ENCODE peak calls at places on chromosomes 16 and 17, in ten cellular contexts. B is PC-3, O is glutamatergic neuron, E is cardiac fibroblast, G is B cell, I is progenitor cell of endocrine pancreas, Z is Peyer's patch, L is breast epithelium, J is endothelial cell of umbilical vein, Q is DND-41. M is an unnamed sample.

GRCh38 chr17:76119409-76120371 is 16.1 kb upstream of the EXOC7 start:
- DNase-seq in B (no peak), O (no peak), E (no peak), G (no peak), I (no peak), Z (no peak), L (no peak), J (no peak), Q (no peak), M (no peak)

GRCh38 chr16:83652898-83653297 is 154.9 kb upstream of the HSBP1 start:
- DNase-seq in B (no peak), O (no peak), E (peak), G (no peak), I (no peak), Z (no peak), L (no peak), J (no peak), Q (no peak), M (no peak)

GRCh38 chr17:18324140-18325049 is 9.3 kb downstream of the SMCR8 start:
- DNase-seq in B (no peak), O (no peak), E (no peak), G (no peak), I (no peak), Z (no peak), L (no peak), J (no peak), Q (no peak), M (no peak)

GRCh38 chr16:81500833-81501521 is 56.4 kb downstream of the CMIP start:
- DNase-seq in B (peak), O (no peak), E (peak), G (peak), I (no peak), Z (no peak), L (no peak), J (peak), Q (no peak), M (no peak)

GRCh38 chr16:82031116-82032084 is 3.7 kb upstream of the HSD17B2 start:
- DNase-seq in B (peak), O (no peak), E (peak), G (no peak), I (no peak), Z (no peak), L (no peak), J (peak), Q (no peak), M (no peak)

GRCh38 chr17:75853410-75853809 is 1.7 kb downstream of the WBP2 start:
- DNase-seq in B (peak), O (no peak), E (peak), G (no peak), I (no peak), Z (no peak), L (no peak), J (peak), Q (no peak), M (no peak)

GRCh38 chr16:74448990-74449389 is 27.7 kb upstream of the CLEC18B start:
- DNase-seq in B (peak), O (no peak), E (peak), G (no peak), I (no peak), Z (peak), L (no peak), J (peak), Q (no peak), M (no peak)

GRCh38 chr17:21058098-21058893 is 15.5 kb upstream of the USP22 start:
- DNase-seq in B (peak), O (no peak), E (peak), G (no peak), I (no peak), Z (no peak), L (no peak), J (no peak), Q (peak), M (no peak)

GRCh38 chr17:76202516-76202915 is 37.8 kb downstream of the RNF157 start:
- DNase-seq in B (no peak), O (no peak), E (no peak), G (no peak), I (no peak), Z (no peak), L (no peak), J (no peak), Q (no peak), M (no peak)

GRCh38 chr17:30318190-30318589 is 15.7 kb downstream of the TMIGD1 start:
- DNase-seq in B (peak), O (no peak), E (no peak), G (no peak), I (no peak), Z (no peak), L (no peak), J (no peak), Q (no peak), M (no peak)

GRCh38 chr17:66483946-66484345 is 181.5 kb downstream of the PRKCA start:
- DNase-seq in B (no peak), O (no peak), E (no peak), G (no peak), I (no peak), Z (no peak), L (no peak), J (no peak), Q (no peak), M (no peak)

GRCh38 chr16:47504599-47504998 is 43.5 kb downstream of the PHKB start:
- DNase-seq in B (no peak), O (no peak), E (no peak), G (no peak), I (no peak), Z (no peak), L (no peak), J (no peak), Q (no peak), M (no peak)

GRCh38 chr17:69607162-69607834 is 192.8 kb downstream of the MAP2K6 start:
- DNase-seq in B (peak), O (peak), E (peak), G (peak), I (peak), Z (peak), L (peak), J (peak), Q (peak), M (peak)

GRCh38 chr16:166375-167116 is 768 bp downstream of the HBM start:
- DNase-seq in B (no peak), O (peak), E (no peak), G (no peak), I (no peak), Z (no peak), L (no peak), J (no peak), Q (no peak), M (no peak)

GRCh38 chr17:15384142-15384803 is 42.9 kb upstream of the TEKT3 start:
- DNase-seq in B (no peak), O (no peak), E (peak), G (no peak), I (no peak), Z (peak), L (no peak), J (peak), Q (no peak), M (no peak)

GRCh38 chr16:84820305-84820684 is 510 bp downstream of the CRISPLD2 start:
- DNase-seq in B (peak), O (no peak), E (no peak), G (no peak), I (no peak), Z (no peak), L (no peak), J (no peak), Q (no peak), M (no peak)

GRCh38 chr17:61253937-61254677 is 145.5 kb upstream of the TBX2 start:
- DNase-seq in B (no peak), O (no peak), E (no peak), G (no peak), I (no peak), Z (no peak), L (no peak), J (no peak), Q (no peak), M (no peak)

GRCh38 chr16:6863135-6863534 is 469.5 kb upstream of the RBFOX1 start:
- DNase-seq in B (no peak), O (no peak), E (no peak), G (no peak), I (no peak), Z (no peak), L (no peak), J (no peak), Q (no peak), M (no peak)

GRCh38 chr17:14320734-14321475 is 20.0 kb downstream of the HS3ST3B1 start:
- DNase-seq in B (no peak), O (no peak), E (no peak), G (no peak), I (no peak), Z (no peak), L (no peak), J (no peak), Q (no peak), M (no peak)

GRCh38 chr16:69711115-69711740 is 15.1 kb downstream of the NQO1 start:
- DNase-seq in B (peak), O (no peak), E (peak), G (no peak), I (no peak), Z (peak), L (peak), J (no peak), Q (no peak), M (no peak)

GRCh38 chr16:57391708-57392107 is 12.9 kb upstream of the CCL17 start:
- DNase-seq in B (no peak), O (no peak), E (no peak), G (no peak), I (no peak), Z (no peak), L (no peak), J (no peak), Q (no peak), M (no peak)

GRCh38 chr16:55539049-55539448 is 27.4 kb upstream of the CAPNS2 start:
- DNase-seq in B (no peak), O (no peak), E (peak), G (no peak), I (no peak), Z (no peak), L (no peak), J (no peak), Q (no peak), M (no peak)

GRCh38 chr16:84893849-84894599 is 74.2 kb downstream of the CRISPLD2 start:
- DNase-seq in B (no peak), O (no peak), E (no peak), G (no peak), I (no peak), Z (no peak), L (no peak), J (no peak), Q (no peak), M (no peak)

GRCh38 chr17:49925916-49926315 is 43.1 kb upstream of the DLX4 start:
- DNase-seq in B (no peak), O (no peak), E (no peak), G (no peak), I (no peak), Z (no peak), L (no peak), J (no peak), Q (no peak), M (no peak)

DNA sequence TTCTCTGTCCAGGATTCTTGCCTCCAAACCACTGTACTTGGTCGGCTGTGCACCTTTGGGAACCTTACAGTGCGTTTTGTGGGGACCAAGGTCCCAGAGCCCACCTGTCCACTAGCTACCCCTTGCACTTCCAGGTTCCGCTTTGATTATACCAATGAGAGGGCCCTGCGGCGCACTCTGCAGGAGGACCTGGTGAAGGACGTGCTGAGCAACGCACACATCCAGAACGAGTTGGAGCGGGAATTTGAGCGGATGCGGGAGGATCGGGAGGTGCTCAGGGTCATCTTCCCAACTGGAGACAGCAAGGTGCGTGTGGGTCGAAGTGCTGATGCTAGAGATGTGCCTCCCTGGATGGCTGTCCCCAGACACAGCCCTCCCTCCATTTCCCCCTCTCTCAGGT is 18.8 kb downstream of the POLR2A start:
- DNase-seq in B (no peak), O (peak), E (no peak), G (peak), I (no peak), Z (no peak), L (no peak), J (no peak), Q (peak), M (no peak)
- TF ChIP-seq CTCF in B (peak), O (no peak), E (peak), G (peak), I (peak), Z (peak), L (no peak), J (peak), Q (peak), M (no peak)

GRCh38 chr17:78113804-78114785 is 14.5 kb downstream of the TMC6 start:
- DNase-seq in B (no peak), O (no peak), E (no peak), G (peak), I (no peak), Z (no peak), L (no peak), J (no peak), Q (no peak), M (no peak)

GRCh38 chr17:78114831-78115723 is 13.5 kb downstream of the TMC6 start:
- DNase-seq in B (no peak), O (no peak), E (no peak), G (peak), I (no peak), Z (no peak), L (no peak), J (no peak), Q (no peak), M (no peak)

GRCh38 chr17:78118801-78119241 is 9.7 kb downstream of the TMC6 start:
- DNase-seq in B (no peak), O (no peak), E (no peak), G (no peak), I (no peak), Z (no peak), L (no peak), J (no peak), Q (no peak), M (no peak)

GRCh38 chr17:78116411-78116810 is 12.1 kb downstream of the TMC6 start:
- DNase-seq in B (no peak), O (no peak), E (no peak), G (no peak), I (no peak), Z (no peak), L (no peak), J (no peak), Q (no peak), M (no peak)

GRCh38 chr17:78117027-78117981 is 11.3 kb downstream of the TMC6 start:
- DNase-seq in B (no peak), O (no peak), E (no peak), G (peak), I (peak), Z (peak), L (no peak), J (no peak), Q (no peak), M (no peak)
- TF ChIP-seq CTCF in B (peak), O (peak), E (peak), G (peak), I (peak), Z (peak), L (peak), J (peak), Q (peak), M (no peak)

GRCh38 chr17:36647598-36647997 is 46.2 kb downstream of the MRM1 start:
- DNase-seq in B (no peak), O (peak), E (no peak), G (no peak), I (no peak), Z (no peak), L (no peak), J (no peak), Q (no peak), M (no peak)
- TF ChIP-seq CTCF in B (no peak), O (no peak), E (no peak), G (no peak), I (no peak), Z (no peak), L (no peak), J (no peak), Q (peak), M (no peak)

GRCh38 chr17:1899403-1900000 is 69.7 kb downstream of the RPA1 start:
- DNase-seq in B (peak), O (no peak), E (no peak), G (no peak), I (no peak), Z (no peak), L (no peak), J (no peak), Q (no peak), M (no peak)
- TF ChIP-seq CTCF in B (peak), O (peak), E (no peak), G (no peak), I (peak), Z (no peak), L (no peak), J (peak), Q (peak), M (no peak)

GRCh38 chr17:38748329-38749221 is at the start of gene PCGF2:
- DNase-seq in B (peak), O (peak), E (peak), G (no peak), I (peak), Z (peak), L (peak), J (peak), Q (peak), M (peak)

GRCh38 chr17:38750312-38751121 is 2.0 kb upstream of the PSMB3 start:
- DNase-seq in B (peak), O (no peak), E (no peak), G (peak), I (no peak), Z (no peak), L (no peak), J (peak), Q (no peak), M (no peak)

GRCh38 chr17:38747385-38748328 is 479 bp downstream of the PCGF2 start:
- DNase-seq in B (no peak), O (peak), E (peak), G (peak), I (peak), Z (peak), L (no peak), J (no peak), Q (peak), M (no peak)

GRCh38 chr17:38750044-38750311 is 1.8 kb upstream of the PCGF2 start:
- DNase-seq in B (no peak), O (no peak), E (no peak), G (no peak), I (no peak), Z (no peak), L (no peak), J (no peak), Q (no peak), M (no peak)

DNA sequence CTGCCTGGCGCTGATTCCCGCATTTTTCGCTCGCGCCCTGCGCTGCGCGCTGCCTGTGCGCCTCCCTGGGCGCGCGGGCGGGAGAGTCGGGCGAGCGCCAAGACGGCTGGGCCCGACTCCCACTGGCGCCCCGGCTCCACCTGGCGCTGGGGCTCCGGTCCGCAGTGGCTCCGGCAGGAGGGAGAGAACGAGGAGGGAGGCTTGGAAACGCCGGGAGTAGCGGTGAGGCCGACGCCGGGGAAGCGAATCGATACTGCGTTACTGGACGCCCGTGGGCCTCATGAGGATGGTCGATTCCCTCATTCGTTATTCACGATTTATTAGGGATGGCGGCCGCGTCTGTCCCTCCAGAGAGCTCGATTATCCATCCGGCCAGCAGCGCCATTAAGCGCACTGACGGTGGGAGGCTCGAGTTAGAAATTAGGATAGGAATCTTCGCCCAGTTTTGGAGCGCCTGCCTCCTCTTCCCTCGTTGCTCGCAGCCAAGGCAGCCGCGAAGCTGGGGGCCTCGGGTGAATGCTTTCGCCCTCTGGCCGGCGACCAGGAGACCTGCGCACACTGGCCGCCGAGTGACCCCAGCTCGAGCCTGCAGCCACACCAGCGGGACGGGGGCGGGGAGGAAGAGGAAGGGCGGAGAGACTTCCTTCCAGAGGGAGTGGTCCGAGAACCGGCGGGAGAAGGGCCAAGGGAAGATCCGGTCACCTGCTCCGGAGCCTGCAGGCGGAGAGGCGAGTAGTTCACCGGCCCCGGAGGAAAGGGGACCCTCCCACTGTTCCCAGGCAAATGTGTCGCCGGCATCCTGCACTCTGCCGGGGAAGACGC is 1.3 kb upstream of the PCGF2 start:
- DNase-seq in B (peak), O (peak), E (peak), G (peak), I (peak), Z (peak), L (peak), J (peak), Q (no peak), M (peak)
- TF ChIP-seq CTCF in B (no peak), O (no peak), E (no peak), G (no peak), I (no peak), Z (no peak), L (no peak), J (no peak), Q (no peak), M (no peak)

DNA sequence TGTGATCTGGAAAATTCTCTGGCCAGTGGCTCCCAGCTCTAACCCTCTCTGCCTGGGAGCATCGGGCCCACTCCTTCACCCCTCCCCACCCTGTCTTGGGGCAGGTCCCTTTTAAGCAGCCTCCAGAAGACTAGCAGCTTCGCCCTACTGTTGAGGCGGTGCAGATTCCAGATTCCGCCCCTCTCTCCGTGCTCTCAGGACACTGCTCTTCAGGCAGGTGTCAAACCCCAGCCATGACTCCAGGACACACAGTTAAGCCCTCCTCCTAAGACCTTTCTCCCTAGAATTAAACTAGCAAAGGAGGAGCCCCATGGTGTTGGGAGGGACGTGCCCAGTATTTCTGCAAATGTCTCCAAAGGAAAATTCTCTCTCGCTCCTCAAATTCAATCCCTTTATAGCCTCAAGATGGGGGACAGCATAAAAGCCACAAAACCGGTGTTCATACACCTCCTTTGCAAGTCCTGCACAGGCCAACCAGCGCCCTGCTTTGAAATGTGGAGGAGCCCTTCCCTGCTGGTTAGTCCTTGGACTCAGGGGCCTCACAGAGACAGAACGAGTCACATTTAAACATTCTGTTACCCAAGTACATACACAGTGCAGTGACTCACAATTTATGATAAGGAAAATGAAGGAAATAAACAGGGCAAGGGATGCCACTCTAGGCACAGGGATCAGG is 7.2 kb downstream of the LPO start:
- DNase-seq in B (peak), O (no peak), E (peak), G (no peak), I (no peak), Z (peak), L (no peak), J (no peak), Q (no peak), M (no peak)
- TF ChIP-seq CTCF in B (no peak), O (no peak), E (no peak), G (no peak), I (no peak), Z (no peak), L (no peak), J (no peak), Q (no peak), M (no peak)

DNA sequence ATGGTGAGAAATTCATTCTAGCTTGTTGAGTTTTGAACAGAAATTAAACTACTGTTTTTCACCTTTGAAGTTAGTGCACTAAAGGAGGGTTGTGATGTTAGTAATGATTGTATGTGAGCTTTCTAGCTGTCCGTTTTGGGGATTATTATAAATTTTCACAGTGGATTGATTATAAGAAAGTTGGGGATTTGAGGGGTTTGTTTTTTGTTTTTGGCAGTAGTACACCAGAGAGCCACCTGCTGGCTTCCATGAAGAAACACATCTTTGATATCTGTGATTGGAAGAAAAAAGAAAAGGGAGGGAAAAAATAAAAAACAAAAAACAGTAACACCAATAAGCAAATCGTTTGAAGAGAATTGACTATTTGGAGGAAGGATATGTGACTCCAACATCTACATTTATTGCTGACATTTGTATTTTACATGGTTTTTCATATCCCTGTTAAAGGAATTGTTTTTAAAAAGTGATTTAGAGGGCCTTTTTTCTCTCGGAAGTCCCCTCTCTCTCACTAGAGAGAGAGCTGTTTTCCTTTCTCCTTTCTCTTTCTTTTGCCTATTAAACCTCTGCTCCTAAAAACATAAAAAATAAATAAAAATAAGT is 1469.5 kb upstream of the GOT2 start:
- DNase-seq in B (no peak), O (no peak), E (peak), G (no peak), I (no peak), Z (no peak), L (no peak), J (peak), Q (no peak), M (no peak)
- TF ChIP-seq CTCF in B (peak), O (peak), E (peak), G (no peak), I (peak), Z (no peak), L (peak), J (peak), Q (peak), M (peak)

GRCh38 chr16:89332248-89333245 is 115.0 kb downstream of the ZNF778 start:
- DNase-seq in B (no peak), O (no peak), E (no peak), G (no peak), I (no peak), Z (no peak), L (no peak), J (no peak), Q (no peak), M (no peak)
- TF ChIP-seq CTCF in B (no peak), O (no peak), E (no peak), G (no peak), I (no peak), Z (no peak), L (no peak), J (no peak), Q (no peak), M (no peak)

M was measured in mesothelial cell of epicardium.